ENCODE peak calls at places on chromosomes 3 and 15, in five cellular contexts. H, X, U, Q and I are unnamed samples.
A peak's percentile ranks its signal among the peaks of the same experiment; 100 is the strongest.

GRCh38 chr3:10926831-10927521 is 65.6 kb upstream of the SLC6A1 start:
- DNase-seq in H (no peak), X (no peak), U (no peak), Q (no peak), I (no peak)

GRCh38 chr15:64132217-64132616 is 19.3 kb upstream of the SNX22 start:
- DNase-seq in H (no peak), X (no peak), U (no peak), Q (no peak), I (no peak)

GRCh38 chr3:157662171-157662570 is 159.0 kb upstream of the VEPH1 start:
- DNase-seq in H (no peak), X (no peak), U (no peak), Q (no peak), I (no peak)

GRCh38 chr15:99101501-99101900 is 3.4 kb upstream of the SYNM start:
- DNase-seq in H (no peak), X (no peak), U (no peak), Q (no peak), I (no peak)

GRCh38 chr3:153055779-153056178 is 106.2 kb upstream of the RAP2B start:
- DNase-seq in H (no peak), X (no peak), U (no peak), Q (no peak), I (no peak)

GRCh38 chr3:55486101-55486856 is 827 bp downstream of the WNT5A start:
- DNase-seq in H (peak; percentile 88), X (peak; percentile 45), U (peak; percentile 79), Q (no peak), I (no peak)

GRCh38 chr15:40182358-40183029 is 21.6 kb downstream of the BUB1B start:
- DNase-seq in H (no peak), X (no peak), U (peak; percentile 23), Q (no peak), I (no peak)

GRCh38 chr3:161253711-161254110 is 32.6 kb downstream of the NMD3 start:
- DNase-seq in H (no peak), X (no peak), U (peak; percentile 75), Q (no peak), I (no peak)

GRCh38 chr15:101579766-101580165 is 72.4 kb downstream of the TM2D3 start:
- DNase-seq in H (peak; percentile 48), X (no peak), U (no peak), Q (no peak), I (no peak)

GRCh38 chr15:53808058-53808703 is 48.7 kb upstream of the WDR72 start:
- DNase-seq in H (peak; percentile 2), X (no peak), U (no peak), Q (peak; percentile 48), I (peak; percentile 12)

GRCh38 chr15:74782596-74783071 is 754 bp downstream of the CSK start:
- DNase-seq in H (no peak), X (no peak), U (no peak), Q (peak; percentile 28), I (no peak)

GRCh38 chr3:125033135-125033534 is 22.7 kb downstream of the HEG1 start:
- DNase-seq in H (peak; percentile 88), X (no peak), U (no peak), Q (no peak), I (no peak)

GRCh38 chr3:155745795-155746550 is 1.1 kb upstream of the PLCH1 start:
- DNase-seq in H (no peak), X (peak; percentile 70), U (peak; percentile 33), Q (peak; percentile 79), I (peak; percentile 37)

GRCh38 chr3:71673486-71673885 is 51.7 kb downstream of the EIF4E3 start:
- DNase-seq in H (no peak), X (no peak), U (no peak), Q (no peak), I (no peak)

GRCh38 chr3:18900994-18901393 is 247.3 kb upstream of the KCNH8 start:
- DNase-seq in H (no peak), X (no peak), U (no peak), Q (no peak), I (no peak)

GRCh38 chr15:69104050-69104750 is 56.2 kb upstream of the GLCE start:
- DNase-seq in H (no peak), X (peak; percentile 89), U (no peak), Q (no peak), I (peak; percentile 20)